ENCODE peak calls at places on chromosomes 1 and 21, in seven cellular contexts. One of them, this sample, is unnamed.

GRCh38 chr1:8409107-8409506 is 91.2 kb downstream of the SLC45A1 start:
- DNase-seq in suprapubic skin: no peak
- DNase-seq in neuronal stem cell: no peak
- DNase-seq in psoas muscle: no peak
- DNase-seq in trophoblast cell: no peak
- DNase-seq in upper lobe of right lung: no peak
- DNase-seq in right lobe of liver: no peak
- DNase-seq in this sample: peak; percentile 40

GRCh38 chr21:25171438-25171837 is 435.8 kb downstream of the MRPL39 start:
- DNase-seq in suprapubic skin: no peak
- DNase-seq in neuronal stem cell: no peak
- DNase-seq in psoas muscle: no peak
- DNase-seq in trophoblast cell: no peak
- DNase-seq in upper lobe of right lung: no peak
- DNase-seq in right lobe of liver: no peak
- DNase-seq in this sample: no peak

GRCh38 chr1:153922076-153922837 is 515 bp downstream of the GATAD2B start:
- DNase-seq in suprapubic skin: peak; percentile 82
- DNase-seq in neuronal stem cell: no peak
- DNase-seq in psoas muscle: peak; percentile 56
- DNase-seq in trophoblast cell: peak; percentile 57
- DNase-seq in upper lobe of right lung: no peak
- DNase-seq in right lobe of liver: peak; percentile 76
- DNase-seq in this sample: no peak

GRCh38 chr1:213284626-213285025 is 233.6 kb downstream of the RPS6KC1 start:
- DNase-seq in suprapubic skin: no peak
- DNase-seq in neuronal stem cell: no peak
- DNase-seq in psoas muscle: no peak
- DNase-seq in trophoblast cell: no peak
- DNase-seq in upper lobe of right lung: no peak
- DNase-seq in right lobe of liver: no peak
- DNase-seq in this sample: no peak

GRCh38 chr1:217135987-217136894 is 413.0 kb upstream of the ESRRG start:
- DNase-seq in suprapubic skin: no peak
- DNase-seq in neuronal stem cell: peak; percentile 26
- DNase-seq in psoas muscle: no peak
- DNase-seq in trophoblast cell: no peak
- DNase-seq in upper lobe of right lung: no peak
- DNase-seq in right lobe of liver: no peak
- DNase-seq in this sample: no peak

GRCh38 chr1:222546548-222547259 is 1.2 kb downstream of the HHIPL2 start:
- DNase-seq in suprapubic skin: no peak
- DNase-seq in neuronal stem cell: no peak
- DNase-seq in psoas muscle: no peak
- DNase-seq in trophoblast cell: no peak
- DNase-seq in upper lobe of right lung: no peak
- DNase-seq in right lobe of liver: no peak
- DNase-seq in this sample: no peak

GRCh38 chr1:201999625-202000238 is 10.7 kb upstream of the ELF3 start:
- DNase-seq in suprapubic skin: no peak
- DNase-seq in neuronal stem cell: no peak
- DNase-seq in psoas muscle: no peak
- DNase-seq in trophoblast cell: peak; percentile 60
- DNase-seq in upper lobe of right lung: no peak
- DNase-seq in right lobe of liver: no peak
- DNase-seq in this sample: no peak

GRCh38 chr1:98181041-98181764 is 260.4 kb upstream of the DPYD start:
- DNase-seq in suprapubic skin: no peak
- DNase-seq in neuronal stem cell: no peak
- DNase-seq in psoas muscle: no peak
- DNase-seq in trophoblast cell: no peak
- DNase-seq in upper lobe of right lung: no peak
- DNase-seq in right lobe of liver: no peak
- DNase-seq in this sample: no peak

GRCh38 chr21:35730325-35730724 is 330.0 kb downstream of the SETD4 start:
- DNase-seq in suprapubic skin: no peak
- DNase-seq in neuronal stem cell: no peak
- DNase-seq in psoas muscle: no peak
- DNase-seq in trophoblast cell: no peak
- DNase-seq in upper lobe of right lung: no peak
- DNase-seq in right lobe of liver: no peak
- DNase-seq in this sample: no peak

GRCh38 chr1:51622455-51622913 is 5.6 kb downstream of the OSBPL9 start:
- DNase-seq in suprapubic skin: peak; percentile 81
- DNase-seq in neuronal stem cell: no peak
- DNase-seq in psoas muscle: peak; percentile 70
- DNase-seq in trophoblast cell: peak; percentile 93
- DNase-seq in upper lobe of right lung: no peak
- DNase-seq in right lobe of liver: peak; percentile 45
- DNase-seq in this sample: no peak

GRCh38 chr1:183989078-183989577 is 48.4 kb downstream of the COLGALT2 start:
- DNase-seq in suprapubic skin: no peak
- DNase-seq in neuronal stem cell: no peak
- DNase-seq in psoas muscle: peak; percentile 68
- DNase-seq in trophoblast cell: no peak
- DNase-seq in upper lobe of right lung: no peak
- DNase-seq in right lobe of liver: no peak
- DNase-seq in this sample: no peak

GRCh38 chr21:17461582-17461981 is 51.3 kb upstream of the CXADR start:
- DNase-seq in suprapubic skin: no peak
- DNase-seq in neuronal stem cell: no peak
- DNase-seq in psoas muscle: no peak
- DNase-seq in trophoblast cell: no peak
- DNase-seq in upper lobe of right lung: no peak
- DNase-seq in right lobe of liver: no peak
- DNase-seq in this sample: no peak

GRCh38 chr1:93344886-93345632 is 648 bp upstream of the DR1 start:
- DNase-seq in suprapubic skin: no peak
- DNase-seq in neuronal stem cell: no peak
- DNase-seq in psoas muscle: no peak
- DNase-seq in trophoblast cell: no peak
- DNase-seq in upper lobe of right lung: no peak
- DNase-seq in right lobe of liver: no peak
- DNase-seq in this sample: no peak

GRCh38 chr1:211587123-211587522 is 8.2 kb upstream of the SLC30A1 start:
- DNase-seq in suprapubic skin: no peak
- DNase-seq in neuronal stem cell: no peak
- DNase-seq in psoas muscle: no peak
- DNase-seq in trophoblast cell: no peak
- DNase-seq in upper lobe of right lung: no peak
- DNase-seq in right lobe of liver: no peak
- DNase-seq in this sample: no peak

GRCh38 chr1:37930246-37931142 is 16.4 kb downstream of the INPP5B start:
- DNase-seq in suprapubic skin: no peak
- DNase-seq in neuronal stem cell: no peak
- DNase-seq in psoas muscle: no peak
- DNase-seq in trophoblast cell: peak; percentile 93
- DNase-seq in upper lobe of right lung: peak; percentile 69
- DNase-seq in right lobe of liver: no peak
- DNase-seq in this sample: peak; percentile 14

DNA sequence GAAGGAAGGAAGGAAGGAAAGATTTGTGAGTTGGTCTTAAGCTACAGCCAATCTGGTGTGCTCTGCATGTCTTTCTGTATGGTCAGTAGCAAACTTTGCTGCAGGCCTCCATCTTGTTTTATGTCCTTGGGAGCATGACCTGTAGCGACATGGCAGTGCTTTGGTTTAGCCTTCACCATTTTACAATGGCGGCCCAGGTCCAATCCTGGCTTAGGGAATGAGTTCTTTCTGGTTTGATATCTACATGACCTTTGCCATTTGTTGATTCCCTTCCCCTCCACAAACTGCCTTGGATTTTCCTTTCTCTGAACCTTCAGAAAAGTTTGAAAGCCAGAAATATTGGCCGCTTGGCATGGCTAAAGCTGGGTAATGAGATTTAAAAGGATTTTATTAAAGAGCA is 30.5 kb upstream of the TSPEAR start:
- DNase-seq in suprapubic skin: no peak
- DNase-seq in neuronal stem cell: no peak
- DNase-seq in psoas muscle: no peak
- DNase-seq in trophoblast cell: no peak
- DNase-seq in upper lobe of right lung: no peak
- DNase-seq in right lobe of liver: no peak
- DNase-seq in this sample: no peak
- H3K4me3 ChIP-seq in suprapubic skin: no peak overlapping the region
- H3K4me3 ChIP-seq in neuronal stem cell: no peak overlapping the region
- H3K4me3 ChIP-seq in psoas muscle: no peak overlapping the region
- H3K4me3 ChIP-seq in trophoblast cell: no peak overlapping the region
- H3K4me3 ChIP-seq in upper lobe of right lung: no peak overlapping the region
- H3K4me3 ChIP-seq in right lobe of liver: no peak overlapping the region
- H3K4me3 ChIP-seq in this sample: no peak overlapping the region

DNA sequence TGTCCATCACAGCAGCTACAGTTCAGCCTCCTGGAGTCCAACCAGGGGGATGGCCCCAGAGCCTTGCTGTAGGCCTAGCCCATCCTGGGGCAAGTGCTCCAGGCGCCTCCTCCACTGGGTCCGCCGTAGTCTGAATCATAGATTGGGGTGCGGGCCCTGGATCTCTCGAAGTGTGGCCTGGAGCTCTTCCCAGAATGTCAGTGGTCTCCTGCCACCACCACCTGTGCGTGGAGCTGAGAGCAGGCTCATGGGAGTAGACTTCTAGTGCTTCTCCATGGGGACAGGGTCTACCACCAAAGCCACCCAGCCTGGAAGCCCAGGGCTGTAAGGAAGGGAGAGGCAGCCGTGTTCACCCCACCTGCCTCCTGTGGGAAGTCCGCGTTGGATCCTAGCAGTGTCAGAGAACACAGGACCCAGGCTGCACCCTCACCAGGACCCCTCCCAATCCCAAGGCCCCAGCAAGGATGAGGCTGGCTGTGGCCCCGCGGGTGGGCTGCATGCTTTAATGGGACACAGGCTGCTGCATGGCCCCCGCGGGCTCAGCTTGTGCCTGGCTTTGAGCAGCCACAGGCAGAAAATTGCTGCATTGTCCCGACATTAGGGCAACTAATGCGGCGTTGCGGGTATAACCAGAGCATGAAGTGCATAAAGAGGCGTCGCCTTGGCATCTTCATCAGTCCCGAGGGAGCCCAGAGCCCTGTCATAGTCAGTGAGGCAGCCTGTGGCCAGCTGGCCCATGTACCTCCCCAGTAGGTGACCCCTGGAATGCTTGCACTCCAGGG is 735 bp upstream of the HES3 start:
- DNase-seq in suprapubic skin: no peak
- DNase-seq in neuronal stem cell: no peak
- DNase-seq in psoas muscle: no peak
- DNase-seq in trophoblast cell: no peak
- DNase-seq in upper lobe of right lung: no peak
- DNase-seq in right lobe of liver: no peak
- DNase-seq in this sample: no peak
- H3K4me1 ChIP-seq in suprapubic skin: peaks cover 38% of the 10 kb centered on the region
- H3K4me1 ChIP-seq in neuronal stem cell: peaks cover 59% of the 10 kb centered on the region
- H3K4me1 ChIP-seq in psoas muscle: peaks cover 5% of the 10 kb centered on the region
- H3K4me1 ChIP-seq in trophoblast cell: peaks cover 2% of the 10 kb centered on the region
- H3K4me1 ChIP-seq in upper lobe of right lung: peaks cover 20% of the 10 kb centered on the region
- H3K4me1 ChIP-seq in right lobe of liver: no peaks in the 10 kb centered on the region
- H3K4me1 ChIP-seq in this sample: peaks cover 3% of the 10 kb centered on the region

DNA sequence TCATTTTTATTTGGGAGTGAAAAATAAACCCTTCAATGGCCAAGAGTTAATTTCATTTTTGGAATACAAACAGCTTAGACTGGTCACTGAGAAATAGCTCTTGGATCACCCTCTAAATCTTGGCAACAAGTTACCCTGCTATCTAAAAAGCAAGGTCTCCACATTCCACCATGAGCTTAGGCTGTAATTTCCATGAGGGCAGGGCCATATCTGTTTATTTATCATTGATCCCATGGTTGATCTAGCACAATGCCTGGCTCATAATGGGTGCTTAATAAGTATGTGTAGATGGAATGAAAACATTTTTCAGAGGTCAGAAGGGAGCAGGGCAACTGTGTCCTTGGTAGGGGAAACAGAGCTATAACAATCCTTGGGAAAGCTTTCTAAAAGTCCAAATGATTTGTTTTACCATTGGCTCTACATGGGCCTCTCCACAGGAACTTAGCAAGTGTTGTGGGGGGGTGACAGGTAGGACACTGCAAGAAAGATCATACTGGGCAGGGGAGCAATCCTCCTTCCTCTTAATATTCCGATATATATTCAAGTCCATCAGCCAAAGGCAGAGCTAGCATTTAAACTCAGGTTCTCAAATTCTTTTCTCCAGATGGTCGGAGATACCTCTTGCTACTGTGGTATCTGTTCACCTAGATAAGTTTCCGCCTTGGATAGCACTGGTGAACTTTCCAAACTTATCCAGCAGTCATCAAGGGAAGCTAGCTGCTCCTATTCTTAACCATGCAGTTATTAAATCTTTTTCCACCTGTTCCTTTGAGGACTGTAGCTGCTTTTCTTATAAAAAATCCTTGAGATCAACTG is 53.1 kb upstream of the PTCH2 start:
- DNase-seq in suprapubic skin: no peak
- DNase-seq in neuronal stem cell: no peak
- DNase-seq in psoas muscle: no peak
- DNase-seq in trophoblast cell: no peak
- DNase-seq in upper lobe of right lung: no peak
- DNase-seq in right lobe of liver: no peak
- DNase-seq in this sample: no peak
- H3K27ac ChIP-seq in suprapubic skin: no peak overlapping the region
- H3K27ac ChIP-seq in neuronal stem cell: no peak overlapping the region
- H3K27ac ChIP-seq in psoas muscle: no peak overlapping the region
- H3K27ac ChIP-seq in trophoblast cell: no peak overlapping the region
- H3K27ac ChIP-seq in upper lobe of right lung: no peak overlapping the region
- H3K27ac ChIP-seq in right lobe of liver: no peak overlapping the region
- H3K27ac ChIP-seq in this sample: no peak overlapping the region

GRCh38 chr21:36981977-36982700 is 15.7 kb upstream of the HLCS start:
- DNase-seq in suprapubic skin: no peak
- DNase-seq in neuronal stem cell: no peak
- DNase-seq in psoas muscle: no peak
- DNase-seq in trophoblast cell: no peak
- DNase-seq in upper lobe of right lung: no peak
- DNase-seq in right lobe of liver: no peak
- DNase-seq in this sample: no peak

GRCh38 chr21:36976882-36977651 is 10.6 kb upstream of the HLCS start:
- DNase-seq in suprapubic skin: no peak
- DNase-seq in neuronal stem cell: peak; percentile 60
- DNase-seq in psoas muscle: no peak
- DNase-seq in trophoblast cell: peak; percentile 18
- DNase-seq in upper lobe of right lung: no peak
- DNase-seq in right lobe of liver: no peak
- DNase-seq in this sample: peak; percentile 34

GRCh38 chr21:36976228-36976627 is 9.8 kb upstream of the HLCS start:
- DNase-seq in suprapubic skin: no peak
- DNase-seq in neuronal stem cell: no peak
- DNase-seq in psoas muscle: no peak
- DNase-seq in trophoblast cell: no peak
- DNase-seq in upper lobe of right lung: no peak
- DNase-seq in right lobe of liver: no peak
- DNase-seq in this sample: no peak

GRCh38 chr21:36980280-36981048 is 14.0 kb upstream of the HLCS start:
- DNase-seq in suprapubic skin: peak; percentile 64
- DNase-seq in neuronal stem cell: no peak
- DNase-seq in psoas muscle: peak; percentile 32
- DNase-seq in trophoblast cell: no peak
- DNase-seq in upper lobe of right lung: peak; percentile 78
- DNase-seq in right lobe of liver: peak; percentile 66
- DNase-seq in this sample: no peak

DNA sequence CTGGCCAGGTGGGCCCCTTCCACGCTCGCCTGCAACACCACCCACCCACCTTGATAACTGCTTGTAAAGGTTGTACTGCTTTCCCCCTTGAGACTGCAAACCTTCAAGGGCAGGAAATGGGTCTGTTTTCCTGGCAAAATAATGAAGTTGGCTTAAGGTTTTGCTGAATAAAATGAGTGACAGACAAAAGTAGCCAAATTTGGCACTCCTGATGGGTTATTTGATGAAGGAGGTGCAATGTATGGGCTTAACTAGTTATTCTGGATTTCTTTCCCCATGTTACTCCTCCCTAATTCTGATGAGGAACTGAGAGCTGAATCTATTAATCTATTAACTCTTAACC is 14.6 kb upstream of the HLCS start:
- DNase-seq in suprapubic skin: no peak
- DNase-seq in neuronal stem cell: no peak
- DNase-seq in psoas muscle: no peak
- DNase-seq in trophoblast cell: no peak
- DNase-seq in upper lobe of right lung: no peak
- DNase-seq in right lobe of liver: no peak
- DNase-seq in this sample: no peak
- H3K4me3 ChIP-seq in suprapubic skin: peak overlapping the region; percentile 63
- H3K4me3 ChIP-seq in neuronal stem cell: peak overlapping the region; percentile 76
- H3K4me3 ChIP-seq in psoas muscle: peak overlapping the region; percentile 78
- H3K4me3 ChIP-seq in trophoblast cell: peak overlapping the region; percentile 66
- H3K4me3 ChIP-seq in upper lobe of right lung: peak overlapping the region; percentile 53
- H3K4me3 ChIP-seq in right lobe of liver: peak overlapping the region; percentile 62
- H3K4me3 ChIP-seq in this sample: peak overlapping the region; percentile 38